ENCODE peak calls at places on chromosome 14, in four cellular contexts. V, D, C and R are unnamed samples.

GRCh38 chr14:91244501-91244901 is at the start of gene GPR68:
- DNase-seq in V (peak; percentile 78), D (peak; percentile 80), C (peak; percentile 51), R (no peak)

GRCh38 chr14:87260460-87260859 is 732.5 kb downstream of the GALC start:
- DNase-seq in V (no peak), D (no peak), C (no peak), R (no peak)

GRCh38 chr14:61188936-61189808 is 92.0 kb downstream of the TMEM30B start:
- DNase-seq in V (peak; percentile 79), D (peak; percentile 89), C (peak; percentile 71), R (no peak)

GRCh38 chr14:89673499-89674225 is 256.6 kb upstream of the FOXN3 start:
- DNase-seq in V (peak; percentile 35), D (no peak), C (peak; percentile 37), R (no peak)

GRCh38 chr14:22375321-22375930 is 213.6 kb downstream of the DAD1 start:
- DNase-seq in V (peak; percentile 73), D (peak; percentile 31), C (peak; percentile 71), R (no peak)

GRCh38 chr14:104462651-104463630 is 116.6 kb upstream of the C14orf180 start:
- DNase-seq in V (no peak), D (no peak), C (no peak), R (no peak)

GRCh38 chr14:77458249-77458950 is 507 bp downstream of the AHSA1 start:
- DNase-seq in V (peak; percentile 35), D (peak; percentile 67), C (peak; percentile 58), R (peak; percentile 65)

GRCh38 chr14:22569106-22569748 is 19.8 kb downstream of the DAD1 start:
- DNase-seq in V (no peak), D (no peak), C (no peak), R (no peak)

GRCh38 chr14:59755388-59755787 is 115.2 kb downstream of the RTN1 start:
- DNase-seq in V (no peak), D (no peak), C (no peak), R (no peak)

GRCh38 chr14:99265571-99265970 is 6.4 kb downstream of the BCL11B start:
- DNase-seq in V (no peak), D (no peak), C (no peak), R (no peak)

GRCh38 chr14:22370084-22370847 is 218.8 kb downstream of the DAD1 start:
- DNase-seq in V (peak; percentile 84), D (no peak), C (no peak), R (no peak)

GRCh38 chr14:68771631-68772030 is 21.2 kb downstream of the ZFP36L1 start:
- DNase-seq in V (no peak), D (no peak), C (no peak), R (no peak)